ENCODE peak calls at places on chromosomes 3 and 15, in nine cellular contexts. One of them, this sample, is unnamed.
A peak's percentile ranks its signal among the peaks of the same experiment; 100 is the strongest.

GRCh38 chr3:125334675-125335560 is 40.2 kb downstream of the ZNF148 start:
- DNase-seq in AG09319: no peak
- DNase-seq in CD8-positive, alpha-beta memory T cell: no peak
- DNase-seq in GF-D8: peak; percentile 68
- DNase-seq in IMR-90: no peak
- DNase-seq in NCI-H748 treated with DMSO at 0.1 percent for 48 hours: no peak
- DNase-seq in stimulated activated CD8-positive, alpha-beta memory T cell treated with anti-CD3 and anti-CD28 coated beads, Interleukin-15, amount 100 ng/mL, for 1 hour: no peak
- DNase-seq in AG20443: no peak
- DNase-seq in GM04504: no peak
- DNase-seq in this sample: no peak

GRCh38 chr3:149388001-149388435 is 10.6 kb upstream of the TM4SF1 start:
- DNase-seq in AG09319: no peak
- DNase-seq in CD8-positive, alpha-beta memory T cell: no peak
- DNase-seq in GF-D8: no peak
- DNase-seq in IMR-90: peak; percentile 99
- DNase-seq in NCI-H748 treated with DMSO at 0.1 percent for 48 hours: no peak
- DNase-seq in stimulated activated CD8-positive, alpha-beta memory T cell treated with anti-CD3 and anti-CD28 coated beads, Interleukin-15, amount 100 ng/mL, for 1 hour: no peak
- DNase-seq in AG20443: peak; percentile 61
- DNase-seq in GM04504: peak; percentile 72
- DNase-seq in this sample: peak; percentile 87

GRCh38 chr15:100559330-100559729 is 30.6 kb upstream of the CERS3 start:
- DNase-seq in AG09319: peak; percentile 49
- DNase-seq in CD8-positive, alpha-beta memory T cell: no peak
- DNase-seq in GF-D8: no peak
- DNase-seq in IMR-90: peak; percentile 81
- DNase-seq in NCI-H748 treated with DMSO at 0.1 percent for 48 hours: no peak
- DNase-seq in stimulated activated CD8-positive, alpha-beta memory T cell treated with anti-CD3 and anti-CD28 coated beads, Interleukin-15, amount 100 ng/mL, for 1 hour: no peak
- DNase-seq in AG20443: peak; percentile 82
- DNase-seq in GM04504: peak; percentile 53
- DNase-seq in this sample: peak; percentile 11

GRCh38 chr15:60591491-60592385 is 112.8 kb upstream of the ICE2 start:
- DNase-seq in AG09319: no peak
- DNase-seq in CD8-positive, alpha-beta memory T cell: peak; percentile 75
- DNase-seq in GF-D8: no peak
- DNase-seq in IMR-90: no peak
- DNase-seq in NCI-H748 treated with DMSO at 0.1 percent for 48 hours: no peak
- DNase-seq in stimulated activated CD8-positive, alpha-beta memory T cell treated with anti-CD3 and anti-CD28 coated beads, Interleukin-15, amount 100 ng/mL, for 1 hour: no peak
- DNase-seq in AG20443: peak; percentile 64
- DNase-seq in GM04504: no peak
- DNase-seq in this sample: no peak

GRCh38 chr15:74863239-74864056 is 9.7 kb downstream of the SCAMP2 start:
- DNase-seq in AG09319: no peak
- DNase-seq in CD8-positive, alpha-beta memory T cell: no peak
- DNase-seq in GF-D8: no peak
- DNase-seq in IMR-90: peak; percentile 31
- DNase-seq in NCI-H748 treated with DMSO at 0.1 percent for 48 hours: no peak
- DNase-seq in stimulated activated CD8-positive, alpha-beta memory T cell treated with anti-CD3 and anti-CD28 coated beads, Interleukin-15, amount 100 ng/mL, for 1 hour: no peak
- DNase-seq in AG20443: no peak
- DNase-seq in GM04504: no peak
- DNase-seq in this sample: no peak

GRCh38 chr3:16658933-16659793 is 53.9 kb upstream of the DAZL start:
- DNase-seq in AG09319: no peak
- DNase-seq in CD8-positive, alpha-beta memory T cell: no peak
- DNase-seq in GF-D8: no peak
- DNase-seq in IMR-90: no peak
- DNase-seq in NCI-H748 treated with DMSO at 0.1 percent for 48 hours: no peak
- DNase-seq in stimulated activated CD8-positive, alpha-beta memory T cell treated with anti-CD3 and anti-CD28 coated beads, Interleukin-15, amount 100 ng/mL, for 1 hour: no peak
- DNase-seq in AG20443: no peak
- DNase-seq in GM04504: no peak
- DNase-seq in this sample: no peak

GRCh38 chr3:52432631-52433030 is 12.3 kb downstream of the SEMA3G start:
- DNase-seq in AG09319: no peak
- DNase-seq in CD8-positive, alpha-beta memory T cell: no peak
- DNase-seq in GF-D8: no peak
- DNase-seq in IMR-90: no peak
- DNase-seq in NCI-H748 treated with DMSO at 0.1 percent for 48 hours: no peak
- DNase-seq in stimulated activated CD8-positive, alpha-beta memory T cell treated with anti-CD3 and anti-CD28 coated beads, Interleukin-15, amount 100 ng/mL, for 1 hour: no peak
- DNase-seq in AG20443: no peak
- DNase-seq in GM04504: no peak
- DNase-seq in this sample: no peak

GRCh38 chr3:66418432-66419052 is 82.3 kb downstream of the LRIG1 start:
- DNase-seq in AG09319: no peak
- DNase-seq in CD8-positive, alpha-beta memory T cell: no peak
- DNase-seq in GF-D8: no peak
- DNase-seq in IMR-90: no peak
- DNase-seq in NCI-H748 treated with DMSO at 0.1 percent for 48 hours: no peak
- DNase-seq in stimulated activated CD8-positive, alpha-beta memory T cell treated with anti-CD3 and anti-CD28 coated beads, Interleukin-15, amount 100 ng/mL, for 1 hour: no peak
- DNase-seq in AG20443: no peak
- DNase-seq in GM04504: no peak
- DNase-seq in this sample: no peak

GRCh38 chr15:34365073-34365825 is 1.7 kb downstream of the LPCAT4 start:
- DNase-seq in AG09319: no peak
- DNase-seq in CD8-positive, alpha-beta memory T cell: no peak
- DNase-seq in GF-D8: no peak
- DNase-seq in IMR-90: no peak
- DNase-seq in NCI-H748 treated with DMSO at 0.1 percent for 48 hours: no peak
- DNase-seq in stimulated activated CD8-positive, alpha-beta memory T cell treated with anti-CD3 and anti-CD28 coated beads, Interleukin-15, amount 100 ng/mL, for 1 hour: no peak
- DNase-seq in AG20443: no peak
- DNase-seq in GM04504: no peak
- DNase-seq in this sample: no peak

GRCh38 chr3:5252111-5252510 is 64.6 kb downstream of the EDEM1 start:
- DNase-seq in AG09319: no peak
- DNase-seq in CD8-positive, alpha-beta memory T cell: no peak
- DNase-seq in GF-D8: no peak
- DNase-seq in IMR-90: no peak
- DNase-seq in NCI-H748 treated with DMSO at 0.1 percent for 48 hours: no peak
- DNase-seq in stimulated activated CD8-positive, alpha-beta memory T cell treated with anti-CD3 and anti-CD28 coated beads, Interleukin-15, amount 100 ng/mL, for 1 hour: no peak
- DNase-seq in AG20443: no peak
- DNase-seq in GM04504: no peak
- DNase-seq in this sample: no peak

GRCh38 chr3:146796078-146796477 is 190.9 kb upstream of the PLSCR5 start:
- DNase-seq in AG09319: no peak
- DNase-seq in CD8-positive, alpha-beta memory T cell: no peak
- DNase-seq in GF-D8: no peak
- DNase-seq in IMR-90: no peak
- DNase-seq in NCI-H748 treated with DMSO at 0.1 percent for 48 hours: no peak
- DNase-seq in stimulated activated CD8-positive, alpha-beta memory T cell treated with anti-CD3 and anti-CD28 coated beads, Interleukin-15, amount 100 ng/mL, for 1 hour: no peak
- DNase-seq in AG20443: no peak
- DNase-seq in GM04504: no peak
- DNase-seq in this sample: no peak

GRCh38 chr15:52857937-52858336 is 67.8 kb upstream of the ONECUT1 start:
- DNase-seq in AG09319: no peak
- DNase-seq in CD8-positive, alpha-beta memory T cell: no peak
- DNase-seq in GF-D8: no peak
- DNase-seq in IMR-90: peak; percentile 2
- DNase-seq in NCI-H748 treated with DMSO at 0.1 percent for 48 hours: no peak
- DNase-seq in stimulated activated CD8-positive, alpha-beta memory T cell treated with anti-CD3 and anti-CD28 coated beads, Interleukin-15, amount 100 ng/mL, for 1 hour: no peak
- DNase-seq in AG20443: no peak
- DNase-seq in GM04504: no peak
- DNase-seq in this sample: no peak

GRCh38 chr3:136343873-136344281 is 93.7 kb downstream of the PCCB start:
- DNase-seq in AG09319: peak; percentile 82
- DNase-seq in CD8-positive, alpha-beta memory T cell: no peak
- DNase-seq in GF-D8: no peak
- DNase-seq in IMR-90: peak; percentile 98
- DNase-seq in NCI-H748 treated with DMSO at 0.1 percent for 48 hours: peak; percentile 45
- DNase-seq in stimulated activated CD8-positive, alpha-beta memory T cell treated with anti-CD3 and anti-CD28 coated beads, Interleukin-15, amount 100 ng/mL, for 1 hour: no peak
- DNase-seq in AG20443: peak; percentile 90
- DNase-seq in GM04504: peak; percentile 94
- DNase-seq in this sample: peak; percentile 94

GRCh38 chr15:23690450-23690852 is 3.3 kb upstream of the NDN start:
- DNase-seq in AG09319: no peak
- DNase-seq in CD8-positive, alpha-beta memory T cell: no peak
- DNase-seq in GF-D8: no peak
- DNase-seq in IMR-90: peak; percentile 61
- DNase-seq in NCI-H748 treated with DMSO at 0.1 percent for 48 hours: no peak
- DNase-seq in stimulated activated CD8-positive, alpha-beta memory T cell treated with anti-CD3 and anti-CD28 coated beads, Interleukin-15, amount 100 ng/mL, for 1 hour: no peak
- DNase-seq in AG20443: peak; percentile 46
- DNase-seq in GM04504: no peak
- DNase-seq in this sample: no peak

GRCh38 chr3:60756636-60757035 is 494.6 kb downstream of the FHIT start:
- DNase-seq in AG09319: no peak
- DNase-seq in CD8-positive, alpha-beta memory T cell: no peak
- DNase-seq in GF-D8: no peak
- DNase-seq in IMR-90: no peak
- DNase-seq in NCI-H748 treated with DMSO at 0.1 percent for 48 hours: no peak
- DNase-seq in stimulated activated CD8-positive, alpha-beta memory T cell treated with anti-CD3 and anti-CD28 coated beads, Interleukin-15, amount 100 ng/mL, for 1 hour: no peak
- DNase-seq in AG20443: peak; percentile 19
- DNase-seq in GM04504: peak; percentile 54
- DNase-seq in this sample: no peak

GRCh38 chr3:53269888-53270880 is 14.4 kb upstream of the TKT start:
- DNase-seq in AG09319: peak; percentile 98
- DNase-seq in CD8-positive, alpha-beta memory T cell: no peak
- DNase-seq in GF-D8: peak; percentile 94
- DNase-seq in IMR-90: peak; percentile 98
- DNase-seq in NCI-H748 treated with DMSO at 0.1 percent for 48 hours: peak; percentile 19
- DNase-seq in stimulated activated CD8-positive, alpha-beta memory T cell treated with anti-CD3 and anti-CD28 coated beads, Interleukin-15, amount 100 ng/mL, for 1 hour: no peak
- DNase-seq in AG20443: peak; percentile 96
- DNase-seq in GM04504: peak; percentile 98
- DNase-seq in this sample: peak; percentile 94

GRCh38 chr15:29126821-29127461 is 142.7 kb downstream of the NSMCE3 start:
- DNase-seq in AG09319: no peak
- DNase-seq in CD8-positive, alpha-beta memory T cell: peak; percentile 37
- DNase-seq in GF-D8: no peak
- DNase-seq in IMR-90: no peak
- DNase-seq in NCI-H748 treated with DMSO at 0.1 percent for 48 hours: no peak
- DNase-seq in stimulated activated CD8-positive, alpha-beta memory T cell treated with anti-CD3 and anti-CD28 coated beads, Interleukin-15, amount 100 ng/mL, for 1 hour: no peak
- DNase-seq in AG20443: no peak
- DNase-seq in GM04504: no peak
- DNase-seq in this sample: no peak

GRCh38 chr15:62850318-62850717 is 192.2 kb upstream of the TPM1 start:
- DNase-seq in AG09319: no peak
- DNase-seq in CD8-positive, alpha-beta memory T cell: no peak
- DNase-seq in GF-D8: no peak
- DNase-seq in IMR-90: no peak
- DNase-seq in NCI-H748 treated with DMSO at 0.1 percent for 48 hours: no peak
- DNase-seq in stimulated activated CD8-positive, alpha-beta memory T cell treated with anti-CD3 and anti-CD28 coated beads, Interleukin-15, amount 100 ng/mL, for 1 hour: no peak
- DNase-seq in AG20443: no peak
- DNase-seq in GM04504: no peak
- DNase-seq in this sample: no peak

GRCh38 chr3:5071061-5071460 is 51.0 kb upstream of the ARL8B start:
- DNase-seq in AG09319: no peak
- DNase-seq in CD8-positive, alpha-beta memory T cell: no peak
- DNase-seq in GF-D8: no peak
- DNase-seq in IMR-90: peak; percentile 49
- DNase-seq in NCI-H748 treated with DMSO at 0.1 percent for 48 hours: no peak
- DNase-seq in stimulated activated CD8-positive, alpha-beta memory T cell treated with anti-CD3 and anti-CD28 coated beads, Interleukin-15, amount 100 ng/mL, for 1 hour: no peak
- DNase-seq in AG20443: peak; percentile 68
- DNase-seq in GM04504: peak; percentile 47
- DNase-seq in this sample: peak; percentile 20

GRCh38 chr15:65286069-65286703 is 497 bp downstream of the PARP16 start:
- DNase-seq in AG09319: no peak
- DNase-seq in CD8-positive, alpha-beta memory T cell: no peak
- DNase-seq in GF-D8: no peak
- DNase-seq in IMR-90: no peak
- DNase-seq in NCI-H748 treated with DMSO at 0.1 percent for 48 hours: peak; percentile 41
- DNase-seq in stimulated activated CD8-positive, alpha-beta memory T cell treated with anti-CD3 and anti-CD28 coated beads, Interleukin-15, amount 100 ng/mL, for 1 hour: no peak
- DNase-seq in AG20443: peak; percentile 63
- DNase-seq in GM04504: no peak
- DNase-seq in this sample: no peak

GRCh38 chr3:171653701-171654100 is 156.6 kb downstream of the PLD1 start:
- DNase-seq in AG09319: no peak
- DNase-seq in CD8-positive, alpha-beta memory T cell: no peak
- DNase-seq in GF-D8: no peak
- DNase-seq in IMR-90: no peak
- DNase-seq in NCI-H748 treated with DMSO at 0.1 percent for 48 hours: no peak
- DNase-seq in stimulated activated CD8-positive, alpha-beta memory T cell treated with anti-CD3 and anti-CD28 coated beads, Interleukin-15, amount 100 ng/mL, for 1 hour: no peak
- DNase-seq in AG20443: no peak
- DNase-seq in GM04504: no peak
- DNase-seq in this sample: no peak

GRCh38 chr15:40481671-40482070 is 10.9 kb downstream of the CHST14 start:
- DNase-seq in AG09319: no peak
- DNase-seq in CD8-positive, alpha-beta memory T cell: no peak
- DNase-seq in GF-D8: no peak
- DNase-seq in IMR-90: no peak
- DNase-seq in NCI-H748 treated with DMSO at 0.1 percent for 48 hours: no peak
- DNase-seq in stimulated activated CD8-positive, alpha-beta memory T cell treated with anti-CD3 and anti-CD28 coated beads, Interleukin-15, amount 100 ng/mL, for 1 hour: no peak
- DNase-seq in AG20443: no peak
- DNase-seq in GM04504: no peak
- DNase-seq in this sample: no peak

GRCh38 chr15:83206387-83206970 is 1.1 kb downstream of the HDGFL3 start:
- DNase-seq in AG09319: no peak
- DNase-seq in CD8-positive, alpha-beta memory T cell: no peak
- DNase-seq in GF-D8: no peak
- DNase-seq in IMR-90: no peak
- DNase-seq in NCI-H748 treated with DMSO at 0.1 percent for 48 hours: peak; percentile 14
- DNase-seq in stimulated activated CD8-positive, alpha-beta memory T cell treated with anti-CD3 and anti-CD28 coated beads, Interleukin-15, amount 100 ng/mL, for 1 hour: no peak
- DNase-seq in AG20443: no peak
- DNase-seq in GM04504: no peak
- DNase-seq in this sample: no peak

This sample was measured in BJ.